ENCODE peak calls at places on chromosomes 11 and 22, in five cellular contexts. B is testis, W is PC-3, E is uterus, Z is pancreas. D is an unnamed sample.

GRCh38 chr22:41449321-41449720 is 2.7 kb upstream of the TOB2 start:
- DNase-seq in W (no peak), Z (no peak), B (no peak), E (no peak), D (no peak)

GRCh38 chr22:30781271-30781875 is 86.7 kb downstream of the OSBP2 start:
- DNase-seq in B (no peak), W (peak; percentile 66), Z (no peak), E (no peak), D (no peak)

GRCh38 chr11:36409152-36409713 is 100.8 kb downstream of the TRAF6 start:
- DNase-seq in Z (no peak), E (no peak), W (no peak), B (no peak), D (peak; percentile 41)

GRCh38 chr11:65661599-65662246 is 993 bp downstream of the RELA start:
- DNase-seq in Z (no peak), W (no peak), E (peak; percentile 27), B (no peak), D (peak; percentile 51)

GRCh38 chr11:10076458-10077141 is 217.4 kb downstream of the SBF2 start:
- DNase-seq in B (peak; percentile 62), W (peak; percentile 59), E (peak; percentile 30), Z (no peak), D (peak; percentile 88)

GRCh38 chr11:94501522-94501921 is 7.7 kb downstream of the ANKRD49 start:
- DNase-seq in E (no peak), W (peak; percentile 15), Z (no peak), B (no peak), D (no peak)

GRCh38 chr11:60371854-60372253 is 6.5 kb upstream of the MS4A7 start:
- DNase-seq in Z (no peak), E (no peak), W (peak; percentile 38), B (no peak), D (no peak)

GRCh38 chr11:60214386-60214785 is 28.6 kb downstream of the MS4A4E start:
- DNase-seq in Z (no peak), E (no peak), B (no peak), W (no peak), D (no peak)

GRCh38 chr11:102810943-102811528 is 13.1 kb upstream of the MMP1 start:
- DNase-seq in B (no peak), Z (no peak), E (no peak), W (peak; percentile 69), D (no peak)

GRCh38 chr11:111944139-111944538 is 7.0 kb downstream of the DIXDC1 start:
- DNase-seq in E (no peak), Z (no peak), W (peak; percentile 37), B (no peak), D (peak; percentile 63)

GRCh38 chr11:59262419-59262818 is 49.7 kb upstream of the MPEG1 start:
- DNase-seq in W (no peak), Z (no peak), E (no peak), B (no peak), D (peak; percentile 38)

GRCh38 chr22:50292643-50293440 is 14.6 kb downstream of the PLXNB2 start:
- DNase-seq in Z (no peak), W (no peak), E (no peak), B (no peak), D (no peak)

GRCh38 chr11:116692318-116693106 is 80.3 kb downstream of the BUD13 start:
- DNase-seq in E (peak; percentile 9), Z (peak; percentile 33), W (no peak), B (no peak), D (peak; percentile 47)

GRCh38 chr11:1230456-1231395 is 7.9 kb downstream of the MUC5B start:
- DNase-seq in W (no peak), B (no peak), E (no peak), Z (no peak), D (peak; percentile 59)

GRCh38 chr11:71370895-71371673 is 77.1 kb downstream of the DHCR7 start:
- DNase-seq in W (no peak), Z (no peak), B (no peak), E (no peak), D (peak; percentile 69)

GRCh38 chr11:76291576-76292526 is 85.5 kb upstream of the WNT11 start:
- DNase-seq in Z (no peak), E (no peak), B (no peak), W (peak; percentile 41), D (peak; percentile 39)

GRCh38 chr11:61384271-61385242 is 7.8 kb upstream of the TMEM216 start:
- DNase-seq in E (no peak), Z (no peak), B (peak; percentile 42), W (peak; percentile 41), D (peak; percentile 64)

GRCh38 chr11:125239585-125240331 is 75.2 kb downstream of the PKNOX2 start:
- DNase-seq in E (no peak), W (no peak), Z (no peak), B (no peak), D (peak; percentile 75)

GRCh38 chr11:66142370-66143263 is 72.5 kb downstream of the PACS1 start:
- DNase-seq in E (no peak), Z (no peak), B (no peak), W (peak; percentile 97), D (no peak)

GRCh38 chr22:39825661-39826102 is 67.9 kb downstream of the ENTHD1 start:
- DNase-seq in B (no peak), W (no peak), Z (no peak), E (no peak), D (no peak)

GRCh38 chr22:24435323-24435645 is 7.9 kb downstream of the ADORA2A start:
- DNase-seq in W (no peak), Z (no peak), B (no peak), E (no peak), D (no peak)

GRCh38 chr22:20088263-20088648 is 8.2 kb downstream of the DGCR8 start:
- DNase-seq in Z (no peak), W (no peak), E (no peak), B (no peak), D (no peak)

GRCh38 chr22:20087319-20088262 is 7.5 kb downstream of the DGCR8 start:
- DNase-seq in Z (no peak), B (no peak), E (no peak), W (no peak), D (no peak)

GRCh38 chr22:20090730-20091240 is 10.7 kb downstream of the DGCR8 start:
- DNase-seq in B (no peak), E (no peak), W (no peak), Z (no peak), D (no peak)

GRCh38 chr22:20089977-20090729 is 10.1 kb downstream of the DGCR8 start:
- DNase-seq in E (no peak), B (no peak), W (no peak), Z (no peak), D (no peak)

GRCh38 chr22:20089226-20089976 is 9.4 kb downstream of the DGCR8 start:
- DNase-seq in Z (no peak), B (no peak), E (no peak), W (no peak), D (no peak)
- H3K36me3 ChIP-seq in Z (peaks cover 79% of the 10 kb centered on the region), B (no peaks in the 10 kb centered on the region), E (no peaks in the 10 kb centered on the region), W (peaks cover 81% of the 10 kb centered on the region), D (peaks cover 94% of the 10 kb centered on the region)

GRCh38 chr11:119299416-119299815 is 17.5 kb downstream of the MCAM start:
- DNase-seq in E (no peak), B (no peak), W (no peak), Z (no peak), D (no peak)

GRCh38 chr11:119300198-119300964 is 16.5 kb downstream of the MCAM start:
- DNase-seq in W (no peak), B (no peak), E (no peak), Z (no peak), D (no peak)

GRCh38 chr11:119305556-119306372 is 11.2 kb downstream of the MCAM start:
- DNase-seq in Z (no peak), B (no peak), E (no peak), W (no peak), D (no peak)

GRCh38 chr11:119306373-119306890 is 10.5 kb downstream of the MCAM start:
- DNase-seq in B (peak; percentile 66), Z (no peak), E (peak; percentile 51), W (no peak), D (no peak)

DNA sequence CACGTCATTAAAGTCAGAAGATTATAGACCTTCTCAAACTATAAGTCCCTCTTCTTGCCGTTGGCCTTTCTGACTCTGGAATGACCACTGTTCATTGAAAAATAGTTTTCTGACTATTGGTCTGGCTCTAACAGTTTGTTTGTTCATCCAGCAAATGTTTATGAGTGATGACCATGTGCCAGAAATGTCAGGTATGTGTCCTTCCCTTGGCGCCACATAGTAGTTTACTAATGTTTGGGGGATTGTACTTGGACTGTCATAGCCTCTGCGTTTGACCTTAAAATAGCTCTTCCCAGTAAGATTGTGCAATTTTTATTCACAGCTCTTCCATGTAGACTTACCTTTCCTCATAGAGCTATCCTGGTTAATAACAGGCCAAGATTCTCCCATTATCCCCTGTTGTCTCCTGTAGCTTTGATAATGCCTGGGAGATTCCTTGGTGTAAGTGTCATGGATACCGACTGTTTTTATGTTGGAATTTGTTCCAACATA is 13.7 kb downstream of the MCAM start:
- DNase-seq in E (no peak), B (no peak), Z (no peak), W (no peak), D (no peak)
- H3K36me3 ChIP-seq in E (no peaks in the 10 kb centered on the region), B (no peaks in the 10 kb centered on the region), Z (peaks cover 5% of the 10 kb centered on the region), W (peaks cover 54% of the 10 kb centered on the region), D (peaks cover 62% of the 10 kb centered on the region)

GRCh38 chr11:8698917-8699441 is 16.4 kb downstream of the RPL27A start:
- DNase-seq in E (peak; percentile 14), W (no peak), Z (no peak), B (no peak), D (peak; percentile 94)
- H3K36me3 ChIP-seq in E (no peaks in the 10 kb centered on the region), W (peaks cover 11% of the 10 kb centered on the region), Z (peaks cover 42% of the 10 kb centered on the region), B (no peaks in the 10 kb centered on the region), D (peaks cover 93% of the 10 kb centered on the region)

GRCh38 chr11:32960553-32961164 is 55.0 kb upstream of the DEPDC7 start:
- DNase-seq in W (peak; percentile 69), B (no peak), E (no peak), Z (no peak), D (no peak)
- H3K36me3 ChIP-seq in W (peaks cover 7% of the 10 kb centered on the region), B (no peaks in the 10 kb centered on the region), E (no peaks in the 10 kb centered on the region), Z (peaks cover 10% of the 10 kb centered on the region), D (peaks cover 41% of the 10 kb centered on the region)

GRCh38 chr11:43492701-43493100 is 134.0 kb downstream of the TTC17 start:
- DNase-seq in E (no peak), W (no peak), B (no peak), Z (no peak), D (no peak)
- H3K36me3 ChIP-seq in E (no peaks in the 10 kb centered on the region), W (peaks cover 6% of the 10 kb centered on the region), B (no peaks in the 10 kb centered on the region), Z (peaks cover 36% of the 10 kb centered on the region), D (peaks cover 55% of the 10 kb centered on the region)

GRCh38 chr11:134389464-134390180 is 22.4 kb downstream of the B3GAT1 start:
- DNase-seq in E (no peak), W (no peak), B (no peak), Z (no peak), D (no peak)
- H3K36me3 ChIP-seq in E (no peaks in the 10 kb centered on the region), W (no peaks in the 10 kb centered on the region), B (no peaks in the 10 kb centered on the region), Z (no peaks in the 10 kb centered on the region), D (no peaks in the 10 kb centered on the region)

GRCh38 chr22:28716686-28717085 is 24.9 kb downstream of the CHEK2 start:
- DNase-seq in Z (no peak), E (no peak), W (no peak), B (no peak), D (no peak)
- H3K36me3 ChIP-seq in Z (no peaks in the 10 kb centered on the region), E (no peaks in the 10 kb centered on the region), W (peaks cover 5% of the 10 kb centered on the region), B (no peaks in the 10 kb centered on the region), D (peaks cover 2% of the 10 kb centered on the region)